ENCODE peak calls at places on chromosomes 5 and 9, in six cellular contexts. U is choroid plexus epithelial cell, J is KG1, V is iris pigment epithelial cell, Y is substantia nigra, N is neuronal stem cell. A is an unnamed sample.

GRCh38 chr9:121744002-121744686 is 92.7 kb downstream of the DAB2IP start:
- DNase-seq in V (peak), N (no peak), U (peak), Y (peak), J (no peak), A (no peak)

GRCh38 chr5:189486-189885 is 1.8 kb upstream of the LRRC14B start:
- DNase-seq in V (no peak), U (no peak), J (no peak), N (no peak), Y (no peak), A (no peak)

GRCh38 chr5:164335837-164336236 is 830.4 kb downstream of the MAT2B start:
- DNase-seq in J (no peak), N (no peak), Y (no peak), U (peak), V (peak), A (no peak)

GRCh38 chr5:73606206-73606753 is 19.7 kb upstream of the ARHGEF28 start:
- DNase-seq in V (peak), N (no peak), U (peak), J (no peak), Y (no peak), A (no peak)

GRCh38 chr5:154526231-154527226 is 48.5 kb upstream of the HAND1 start:
- DNase-seq in J (no peak), V (no peak), U (no peak), Y (no peak), N (no peak), A (no peak)

GRCh38 chr9:76433851-76434250 is 25.1 kb upstream of the GCNT1 start:
- DNase-seq in V (peak), J (no peak), Y (no peak), N (no peak), U (peak), A (no peak)

GRCh38 chr9:91900057-91900816 is 49.8 kb downstream of the ROR2 start:
- DNase-seq in V (no peak), N (no peak), Y (no peak), U (peak), J (no peak), A (no peak)

GRCh38 chr5:132764051-132764450 is 13.0 kb downstream of the SEPTIN8 start:
- DNase-seq in V (no peak), U (no peak), Y (no peak), J (no peak), N (no peak), A (peak)

GRCh38 chr5:33857037-33857436 is 34.8 kb downstream of the ADAMTS12 start:
- DNase-seq in N (no peak), Y (no peak), U (no peak), J (no peak), V (no peak), A (no peak)

GRCh38 chr9:83630938-83631457 is 8.1 kb downstream of the IDNK start:
- DNase-seq in J (no peak), U (peak), V (peak), N (peak), Y (peak), A (no peak)

GRCh38 chr5:179803651-179804598 is 2.7 kb downstream of the MGAT4B start:
- DNase-seq in Y (peak), V (no peak), U (no peak), N (no peak), J (no peak), A (peak)